ENCODE peak calls at places on chromosomes 11 and 22, in five cellular contexts. Z is glutamatergic neuron, V is brain microvascular endothelial cell, W is IMR-90, Q is endothelial cell. A is an unnamed sample.

GRCh38 chr11:72793081-72793451 is 781 bp downstream of the STARD10 start:
- DNase-seq in Z (no peak), V (no peak), W (no peak), Q (no peak), A (no peak)

GRCh38 chr11:73241300-73241699 is 23.2 kb downstream of the P2RY2 start:
- DNase-seq in Z (no peak), V (no peak), W (no peak), Q (no peak), A (no peak)

GRCh38 chr22:26474687-26475086 is 8.9 kb downstream of the HPS4 start:
- DNase-seq in Z (no peak), V (no peak), W (no peak), Q (no peak), A (peak)

GRCh38 chr22:38657248-38657909 is 941 bp downstream of the CBY1 start:
- DNase-seq in Z (peak), V (peak), W (no peak), Q (peak), A (no peak)

GRCh38 chr22:47041201-47042115 is 279.0 kb downstream of the TBC1D22A start:
- DNase-seq in Z (peak), V (no peak), W (no peak), Q (no peak), A (no peak)

GRCh38 chr22:31625661-31626426 is 36.2 kb downstream of the PISD start:
- DNase-seq in Z (peak), V (peak), W (peak), Q (peak), A (no peak)

GRCh38 chr11:111307472-111308108 is 9.2 kb downstream of the POU2AF3 start:
- DNase-seq in Z (no peak), V (no peak), W (no peak), Q (no peak), A (no peak)

GRCh38 chr11:87002918-87003317 is 34.8 kb upstream of the TMEM135 start:
- DNase-seq in Z (no peak), V (no peak), W (no peak), Q (no peak), A (no peak)

GRCh38 chr11:125952973-125953372 is 7.1 kb downstream of the VSIG10L2 start:
- DNase-seq in Z (no peak), V (no peak), W (no peak), Q (no peak), A (no peak)

GRCh38 chr11:111586305-111586915 is 15.8 kb upstream of the SIK2 start:
- DNase-seq in Z (no peak), V (peak), W (peak), Q (peak), A (peak)

GRCh38 chr11:31806944-31807790 is 4.0 kb downstream of the PAX6 start:
- DNase-seq in Z (no peak), V (no peak), W (no peak), Q (no peak), A (peak)

GRCh38 chr11:3221408-3222002 is 2.9 kb upstream of the MRGPRG start:
- DNase-seq in Z (no peak), V (no peak), W (no peak), Q (no peak), A (no peak)

GRCh38 chr11:15599376-15599775 is 484.7 kb downstream of the INSC start:
- DNase-seq in Z (no peak), V (no peak), W (no peak), Q (no peak), A (no peak)

GRCh38 chr11:17642980-17643379 is 76.4 kb upstream of the MYOD1 start:
- DNase-seq in Z (no peak), V (no peak), W (no peak), Q (no peak), A (no peak)

GRCh38 chr11:59097113-59097708 is 9.8 kb upstream of the FAM111B start:
- DNase-seq in Z (peak), V (peak), W (peak), Q (peak), A (peak)

GRCh38 chr11:123682976-123683375 is 28.6 kb upstream of the SCN3B start:
- DNase-seq in Z (no peak), V (no peak), W (no peak), Q (no peak), A (no peak)

GRCh38 chr11:84720706-84721402 is 906.3 kb downstream of the DLG2 start:
- DNase-seq in Z (peak), V (no peak), W (no peak), Q (peak), A (no peak)

GRCh38 chr22:23315341-23315917 is 135.1 kb downstream of the BCR start:
- DNase-seq in Z (peak), V (peak), W (peak), Q (peak), A (peak)

GRCh38 chr22:45516923-45517675 is 14.4 kb downstream of the FBLN1 start:
- DNase-seq in Z (no peak), V (peak), W (peak), Q (no peak), A (peak)

GRCh38 chr22:22948651-22949611 is 61.3 kb downstream of the IGLL5 start:
- DNase-seq in Z (no peak), V (no peak), W (peak), Q (no peak), A (no peak)

GRCh38 chr11:557328-558132 is 3.0 kb downstream of the LMNTD2 start:
- DNase-seq in Z (no peak), V (no peak), W (no peak), Q (no peak), A (no peak)
- TF ChIP-seq CTCF in Z (no peak), V (no peak), W (no peak), Q (no peak), A (no peak)

GRCh38 chr11:61829806-61830205 is 1.7 kb downstream of the FADS2 start:
- DNase-seq in Z (no peak), V (no peak), W (no peak), Q (no peak), A (no peak)

GRCh38 chr11:61826930-61827572 is 1.0 kb upstream of the FADS2 start:
- DNase-seq in Z (peak), V (no peak), W (no peak), Q (no peak), A (no peak)

GRCh38 chr11:61828379-61828628 is 204 bp downstream of the FADS2 start:
- DNase-seq in Z (no peak), V (no peak), W (no peak), Q (no peak), A (no peak)

GRCh38 chr11:61828629-61829407 is 718 bp downstream of the FADS2 start:
- DNase-seq in Z (peak), V (no peak), W (no peak), Q (peak), A (peak)

GRCh38 chr11:61827573-61828378 is at the start of gene FADS2:
- DNase-seq in Z (peak), V (peak), W (peak), Q (peak), A (peak)
- TF ChIP-seq CTCF in Z (no peak), V (peak), W (no peak), Q (peak), A (no peak)

DNA sequence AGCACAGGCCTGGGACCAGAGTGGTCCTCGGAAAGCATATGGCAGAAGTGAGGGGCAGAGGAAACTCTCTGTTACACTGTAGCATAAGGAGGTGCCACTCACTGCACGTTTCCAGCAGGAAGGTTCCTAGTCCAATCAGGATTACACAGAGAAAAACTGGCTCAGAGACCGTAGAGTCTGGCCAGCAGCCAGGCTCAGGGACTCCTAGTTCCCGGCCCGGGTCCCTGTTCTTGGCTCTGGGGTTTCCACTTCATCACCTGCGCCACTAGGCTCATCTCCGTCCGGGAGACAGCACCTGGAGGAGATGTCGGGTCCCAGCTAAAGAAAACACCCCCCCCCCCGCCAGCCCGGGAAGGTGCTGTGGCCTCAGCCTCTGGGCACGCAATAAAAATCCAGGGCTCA is 1.1 kb downstream of the TTLL12 start:
- DNase-seq in Z (no peak), V (peak), W (peak), Q (no peak), A (no peak)
- TF ChIP-seq CTCF in Z (no peak), V (no peak), W (no peak), Q (no peak), A (no peak)

DNA sequence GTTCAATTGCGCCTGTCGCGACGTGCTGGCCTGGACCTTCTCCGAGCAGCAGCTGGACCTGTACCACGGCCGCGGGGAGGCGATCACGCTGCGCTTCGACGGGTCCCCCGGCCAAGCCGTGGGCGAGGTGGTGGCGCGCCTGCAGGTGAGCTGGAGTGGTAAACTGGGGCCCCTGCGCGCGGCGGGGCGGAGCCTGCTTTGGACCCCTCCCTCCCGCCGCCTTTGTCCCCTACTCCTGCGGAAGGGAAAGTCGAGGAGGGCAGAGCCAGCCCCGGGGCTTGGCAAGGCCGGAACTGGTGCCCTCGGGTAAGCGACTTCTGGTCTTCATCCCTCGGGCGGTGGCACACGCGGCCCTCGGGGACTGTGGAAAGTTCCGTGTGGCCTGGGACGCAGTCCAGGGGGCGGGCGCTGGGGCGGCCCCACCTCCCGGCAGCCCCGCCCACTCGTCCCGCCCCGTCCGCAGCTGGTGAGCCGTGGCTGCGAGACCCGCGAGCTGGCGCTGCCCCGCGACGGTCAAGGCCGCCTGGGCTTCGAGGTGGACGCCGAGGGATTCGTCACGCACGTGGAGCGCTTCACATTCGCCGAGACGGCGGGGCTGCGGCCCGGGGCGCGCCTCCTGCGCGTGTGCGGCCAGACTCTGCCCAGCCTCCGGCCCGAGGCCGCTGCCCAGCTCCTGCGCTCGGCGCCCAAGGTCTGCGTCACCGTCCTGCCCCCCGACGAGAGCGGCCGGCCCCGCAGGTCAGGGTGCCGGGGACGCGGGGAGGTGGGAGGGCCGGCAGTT is 9.2 kb downstream of the SIPA1 start:
- DNase-seq in Z (peak), V (no peak), W (no peak), Q (peak), A (no peak)
- TF ChIP-seq CTCF in Z (no peak), V (no peak), W (no peak), Q (no peak), A (no peak)

A was measured in astrocyte.